ENCODE peak calls at places on chromosomes 12 and 14, in nine cellular contexts. X is WTC11, D is Calu3, V is GM13977, G is RWPE1, T is HCT116, R is GM12865, L is fibroblast of pulmonary artery, P is OCI-LY7. J is an unnamed sample.

GRCh38 chr12:39959016-39959415 is 146.9 kb downstream of the SLC2A13 start:
- DNase-seq in V (no peak), T (no peak), X (no peak), L (no peak), R (no peak), P (no peak), D (no peak), G (no peak), J (no peak)

GRCh38 chr12:131610181-131610580 is 100.7 kb upstream of the SFSWAP start:
- DNase-seq in X (no peak), R (no peak), P (no peak), L (no peak), T (no peak), G (no peak), V (no peak), D (no peak), J (no peak)

GRCh38 chr12:121535150-121536057 is 45.4 kb downstream of the KDM2B start:
- DNase-seq in X (no peak), R (no peak), D (no peak), L (no peak), T (no peak), G (no peak), P (no peak), V (no peak), J (no peak)

GRCh38 chr12:1795221-1795784 is 25.1 kb upstream of the LRTM2 start:
- DNase-seq in R (no peak), L (no peak), X (no peak), D (no peak), P (peak), G (no peak), V (peak), T (no peak), J (no peak)

GRCh38 chr12:124228050-124228711 is 66.7 kb upstream of the RFLNA start:
- DNase-seq in T (no peak), D (no peak), X (no peak), R (no peak), L (no peak), V (no peak), P (no peak), G (no peak), J (no peak)

GRCh38 chr14:72613196-72613974 is 280.5 kb downstream of the DPF3 start:
- DNase-seq in L (peak), P (no peak), R (no peak), T (no peak), X (no peak), D (no peak), V (no peak), G (no peak), J (peak)

GRCh38 chr12:99453831-99454538 is 193.6 kb upstream of the GARIN6 start:
- DNase-seq in D (no peak), X (no peak), P (no peak), L (no peak), T (no peak), V (no peak), G (no peak), R (peak), J (no peak)

GRCh38 chr14:92099802-92100201 is 6.6 kb downstream of the ATXN3 start:
- DNase-seq in D (no peak), V (no peak), P (no peak), R (no peak), T (no peak), L (no peak), X (no peak), G (no peak), J (no peak)

GRCh38 chr12:121793501-121793835 is at the start of gene RHOF:
- DNase-seq in T (no peak), G (no peak), X (peak), V (peak), P (peak), R (peak), D (peak), L (no peak), J (peak)

GRCh38 chr14:61893371-61893940 is 131.2 kb downstream of the SNAPC1 start:
- DNase-seq in D (no peak), G (no peak), L (no peak), R (no peak), X (no peak), V (no peak), T (no peak), P (no peak), J (no peak)

GRCh38 chr12:100077367-100077766 is 65.3 kb downstream of the BLTP3B start:
- DNase-seq in T (no peak), P (no peak), R (no peak), G (no peak), X (no peak), L (peak), D (no peak), V (no peak), J (peak)

GRCh38 chr12:104713444-104713843 is 244.6 kb downstream of the SLC41A2 start:
- DNase-seq in G (no peak), X (no peak), T (no peak), V (no peak), R (no peak), L (no peak), D (no peak), P (no peak), J (no peak)

GRCh38 chr14:103310576-103311095 is 23.4 kb upstream of the EIF5 start:
- DNase-seq in X (no peak), V (no peak), L (no peak), G (no peak), T (no peak), D (no peak), R (no peak), P (no peak), J (no peak)

GRCh38 chr14:39050389-39050788 is 52.6 kb downstream of the SEC23A start:
- DNase-seq in P (no peak), T (no peak), D (peak), V (peak), R (peak), G (peak), X (no peak), L (peak), J (peak)

GRCh38 chr12:3537916-3538690 is 47.1 kb downstream of the PRMT8 start:
- DNase-seq in G (no peak), X (no peak), D (no peak), V (no peak), T (no peak), L (no peak), R (no peak), P (no peak), J (no peak)

GRCh38 chr12:64104376-64104775 is 117.7 kb downstream of the KICS2 start:
- DNase-seq in L (peak), V (no peak), G (peak), D (no peak), X (no peak), R (no peak), T (no peak), P (no peak), J (peak)

GRCh38 chr12:8065991-8066594 is at the start of gene C3AR1:
- DNase-seq in G (no peak), X (no peak), R (peak), D (no peak), T (no peak), V (peak), P (no peak), L (peak), J (peak)

GRCh38 chr14:76497550-76498484 is 121.9 kb downstream of the ESRRB start:
- DNase-seq in V (no peak), X (peak), P (peak), L (no peak), D (no peak), G (no peak), R (no peak), T (no peak), J (no peak)

GRCh38 chr14:60215520-60216195 is 33.4 kb upstream of the PPM1A start:
- DNase-seq in R (no peak), D (no peak), L (no peak), G (no peak), T (no peak), P (no peak), X (no peak), V (no peak), J (no peak)

GRCh38 chr14:101109347-101109638 is 205.8 kb upstream of the RTL1 start:
- DNase-seq in L (no peak), R (no peak), D (no peak), X (no peak), P (no peak), T (no peak), V (no peak), G (no peak), J (no peak)

GRCh38 chr14:89408907-89409675 is 7.9 kb downstream of the FOXN3 start:
- DNase-seq in D (no peak), R (no peak), P (no peak), G (peak), L (no peak), X (no peak), T (no peak), V (no peak), J (peak)

GRCh38 chr12:13597837-13598236 is 383.6 kb downstream of the GRIN2B start:
- DNase-seq in L (no peak), G (no peak), P (no peak), X (no peak), V (no peak), R (no peak), D (no peak), T (no peak), J (no peak)

GRCh38 chr12:52061470-52062166 is 8.2 kb upstream of the ATG101 start:
- DNase-seq in P (no peak), L (no peak), T (no peak), G (no peak), D (peak), V (no peak), X (no peak), R (no peak), J (no peak)

GRCh38 chr14:38207830-38208815 is at the start of gene SSTR1:
- DNase-seq in R (no peak), D (peak), T (no peak), L (peak), V (no peak), P (no peak), G (no peak), X (peak), J (no peak)

GRCh38 chr12:127416796-127417195 is 850.2 kb upstream of the TMEM132C start:
- DNase-seq in X (no peak), L (no peak), D (no peak), V (no peak), T (no peak), G (peak), R (no peak), P (no peak), J (peak)

GRCh38 chr14:56189306-56189705 is 71.1 kb downstream of the PELI2 start:
- DNase-seq in R (no peak), D (no peak), P (no peak), V (no peak), G (peak), L (peak), T (no peak), X (no peak), J (peak)

GRCh38 chr12:95790025-95790911 is at the start of gene NTN4:
- DNase-seq in V (peak), T (no peak), G (peak), X (peak), R (peak), P (no peak), L (no peak), D (peak), J (peak)

GRCh38 chr12:65830305-65830704 is 6.0 kb downstream of the HMGA2 start:
- DNase-seq in X (no peak), G (no peak), V (no peak), D (no peak), T (no peak), P (no peak), L (peak), R (no peak), J (peak)

GRCh38 chr12:52259850-52260249 is 14.6 kb upstream of the KRT86 start:
- DNase-seq in V (peak), X (no peak), G (no peak), R (no peak), P (no peak), D (no peak), T (no peak), L (no peak), J (peak)

GRCh38 chr14:33765251-33765650 is 185.6 kb downstream of the EGLN3 start:
- DNase-seq in L (peak), X (peak), V (no peak), G (no peak), R (no peak), P (no peak), D (no peak), T (no peak), J (no peak)

GRCh38 chr12:76275511-76276093 is 72.6 kb downstream of the BBS10 start:
- DNase-seq in P (no peak), G (no peak), X (no peak), D (no peak), L (no peak), R (no peak), V (no peak), T (no peak), J (no peak)

GRCh38 chr12:28568709-28569108 is 378.5 kb downstream of the CCDC91 start:
- DNase-seq in D (no peak), X (no peak), T (no peak), V (no peak), P (no peak), L (no peak), R (no peak), G (no peak), J (no peak)

GRCh38 chr14:85165091-85165490 is 364.9 kb upstream of the FLRT2 start:
- DNase-seq in X (no peak), V (no peak), R (no peak), T (no peak), L (peak), P (no peak), D (no peak), G (no peak), J (peak)

GRCh38 chr14:60563113-60563512 is 54.2 kb downstream of the SIX6 start:
- DNase-seq in V (no peak), R (no peak), L (peak), D (no peak), X (no peak), T (no peak), P (no peak), G (no peak), J (no peak)

GRCh38 chr12:27814851-27815591 is 35.0 kb upstream of the MANSC4 start:
- DNase-seq in X (no peak), D (no peak), G (no peak), T (no peak), V (no peak), R (no peak), L (peak), P (no peak), J (no peak)

GRCh38 chr12:122413516-122414404 is 8.7 kb downstream of the CLIP1 start:
- DNase-seq in P (no peak), D (no peak), X (no peak), R (peak), G (no peak), V (no peak), L (no peak), T (no peak), J (no peak)

GRCh38 chr12:47808574-47809380 is 10.9 kb downstream of the HDAC7 start:
- DNase-seq in L (no peak), V (no peak), D (no peak), G (no peak), T (no peak), R (peak), X (no peak), P (peak), J (peak)

GRCh38 chr14:81252278-81252677 is 31.5 kb upstream of the GTF2A1 start:
- DNase-seq in R (no peak), P (no peak), T (no peak), D (no peak), V (no peak), G (no peak), X (no peak), L (no peak), J (no peak)
- TF ChIP-seq CTCF in R (no peak), P (peak), T (peak), D (no peak), V (peak), G (no peak), X (no peak), L (no peak), J (no peak)

GRCh38 chr14:93220509-93220908 is 13.5 kb downstream of the UBR7 start:
- DNase-seq in L (no peak), R (no peak), G (no peak), V (no peak), P (no peak), D (no peak), X (no peak), T (no peak), J (no peak)

GRCh38 chr14:93223565-93223964 is 16.5 kb downstream of the UBR7 start:
- DNase-seq in D (no peak), G (no peak), X (no peak), T (no peak), L (no peak), P (no peak), R (no peak), V (no peak), J (no peak)

GRCh38 chr14:93214598-93214997 is 7.5 kb downstream of the UBR7 start:
- DNase-seq in G (no peak), L (no peak), P (no peak), R (no peak), T (no peak), D (no peak), V (no peak), X (no peak), J (no peak)

DNA sequence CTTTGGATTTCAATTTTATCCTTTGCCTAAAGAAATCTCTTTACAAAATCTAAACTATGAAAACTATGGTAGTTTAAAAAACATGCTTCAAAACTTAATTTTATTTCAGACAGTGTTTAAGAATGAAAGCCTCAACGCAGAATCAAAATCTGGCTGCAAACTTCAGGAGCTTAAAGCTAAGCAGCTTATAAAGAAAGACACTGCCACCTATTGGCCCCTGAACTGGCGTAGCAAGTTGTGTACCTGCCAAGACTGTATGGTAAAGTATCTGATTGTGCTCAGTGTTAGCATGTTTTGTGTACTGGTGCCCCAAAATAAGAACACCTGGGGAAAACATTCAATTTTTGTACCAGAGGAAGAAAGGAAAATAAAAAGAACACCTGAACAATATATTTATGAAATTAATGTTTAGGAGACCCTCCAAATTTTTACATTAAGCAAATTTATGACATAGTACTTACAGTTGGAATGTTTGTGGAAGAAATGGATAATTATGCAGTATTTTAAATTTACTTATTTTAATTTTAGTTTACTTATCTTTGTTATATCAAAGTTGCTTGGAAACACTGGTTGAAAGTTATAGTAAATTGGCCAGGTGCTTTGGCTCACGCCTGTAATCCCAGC is 12.2 kb downstream of the UBR7 start:
- DNase-seq in V (peak), R (peak), D (peak), X (peak), G (peak), L (peak), P (peak), T (peak), J (peak)
- TF ChIP-seq CTCF in V (peak), R (peak), D (peak), X (no peak), G (peak), L (peak), P (peak), T (peak), J (peak)

GRCh38 chr12:6949063-6949594 is 2.0 kb upstream of the PTPN6 start:
- DNase-seq in V (no peak), X (no peak), D (no peak), T (no peak), R (peak), P (no peak), L (no peak), G (no peak), J (no peak)
- TF ChIP-seq CTCF in V (peak), X (no peak), D (no peak), T (peak), R (peak), P (peak), L (no peak), G (no peak), J (no peak)

GRCh38 chr14:32711103-32711680 is 227.5 kb upstream of the NPAS3 start:
- DNase-seq in G (peak), R (peak), V (peak), D (peak), X (no peak), T (peak), P (peak), L (peak), J (peak)
- TF ChIP-seq CTCF in G (peak), R (peak), V (peak), D (peak), X (peak), T (peak), P (peak), L (peak), J (peak)

DNA sequence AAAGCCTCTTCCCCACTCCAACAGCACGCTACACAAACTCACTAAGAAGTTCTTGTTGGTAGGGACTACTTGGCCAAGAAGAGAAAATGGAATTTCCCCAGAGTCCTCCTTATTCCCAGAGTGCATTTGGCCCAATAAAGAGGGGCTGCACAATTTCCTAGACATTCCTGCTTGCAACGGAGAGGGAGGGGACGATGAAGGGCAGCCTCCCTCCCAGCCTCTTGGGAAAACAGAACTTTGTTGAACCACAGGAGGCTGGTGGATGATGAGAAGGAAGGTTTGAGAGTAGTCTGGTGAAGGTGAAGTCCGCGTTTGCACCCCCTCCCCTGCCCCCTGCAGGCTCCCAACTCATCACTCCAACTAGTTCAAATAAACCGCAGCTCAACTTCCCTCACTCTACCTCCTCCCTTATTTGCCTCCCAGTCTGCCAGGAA is 19.1 kb upstream of the TBX3 start:
- DNase-seq in T (no peak), X (no peak), V (no peak), R (no peak), G (no peak), L (no peak), D (no peak), P (no peak), J (no peak)
- TF ChIP-seq CTCF in T (no peak), X (no peak), V (no peak), R (no peak), G (no peak), L (no peak), D (no peak), P (no peak), J (no peak)

DNA sequence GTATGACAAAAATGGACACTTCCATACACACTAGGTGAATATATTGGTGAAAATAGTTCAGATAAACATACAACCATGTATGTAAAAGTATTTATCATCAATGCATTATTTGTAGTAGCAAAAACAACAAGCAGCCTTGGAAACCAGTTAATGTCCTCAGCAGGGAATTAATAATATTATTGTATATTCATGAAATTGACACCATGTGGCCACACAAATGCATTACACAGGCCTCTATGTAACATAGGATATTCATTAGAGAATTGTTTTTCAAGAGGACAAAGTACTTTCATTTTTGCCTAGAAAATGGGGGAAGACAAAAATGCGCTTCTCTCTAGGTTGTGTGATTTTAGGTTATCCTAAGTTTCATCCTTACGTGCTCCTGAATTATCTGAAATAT is 24.3 kb downstream of the SPRING1 start:
- DNase-seq in D (no peak), G (no peak), V (no peak), P (no peak), T (no peak), R (no peak), L (no peak), X (no peak), J (no peak)
- TF ChIP-seq CTCF in D (no peak), G (no peak), V (no peak), P (peak), T (no peak), R (no peak), L (no peak), X (no peak), J (no peak)

DNA sequence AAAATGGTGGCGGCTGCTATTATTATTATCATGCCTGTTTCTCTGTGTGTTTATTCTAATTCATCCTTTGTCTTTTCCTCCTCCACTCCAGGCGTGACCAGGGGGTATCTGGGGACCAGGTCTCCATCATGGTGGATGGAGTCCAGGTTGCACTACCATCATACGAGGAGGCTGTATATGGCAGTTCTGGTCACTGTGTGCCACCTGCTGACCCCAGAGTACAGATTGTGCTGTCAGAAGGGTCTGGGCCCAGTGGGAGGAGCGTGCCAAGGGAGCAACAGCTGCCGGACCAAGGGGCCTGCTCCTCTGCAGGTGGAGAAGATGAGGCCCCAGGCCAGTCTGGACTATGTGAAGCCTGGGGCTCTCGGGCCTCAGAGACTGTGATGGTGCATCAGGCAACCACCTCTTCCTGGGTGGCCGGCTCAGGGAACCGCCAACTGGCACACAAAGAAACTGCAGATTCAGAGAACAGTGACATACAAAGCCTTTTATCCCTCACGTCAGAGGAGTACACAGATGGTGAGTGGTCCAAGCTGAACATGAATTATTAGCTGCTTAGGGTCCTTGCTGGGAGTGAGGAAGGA is 58.3 kb upstream of the SRSF5 start:
- DNase-seq in R (peak), V (no peak), L (no peak), X (peak), T (no peak), G (no peak), P (peak), D (peak), J (peak)
- TF ChIP-seq CTCF in R (peak), V (peak), L (peak), X (no peak), T (peak), G (no peak), P (peak), D (peak), J (no peak)

GRCh38 chr12:49092086-49092815 is 2.4 kb downstream of the DHH start:
- DNase-seq in G (peak), P (peak), D (peak), T (no peak), V (peak), R (peak), L (peak), X (peak), J (peak)
- TF ChIP-seq CTCF in G (peak), P (peak), D (peak), T (peak), V (peak), R (peak), L (peak), X (no peak), J (peak)

J was measured in MCF 10A.